ENCODE peak calls at places on chromosomes 5 and 9, in four cellular contexts. S is IMR-90, C is HL-60, D is NCI-H510A. Y is an unnamed sample.

GRCh38 chr9:136585531-136586120 is 39.8 kb upstream of the NOTCH1 start:
- DNase-seq in S (no peak), C (no peak), D (no peak), Y (no peak)

GRCh38 chr5:123066016-123066415 is 23.0 kb upstream of the PRDM6 start:
- DNase-seq in S (no peak), C (no peak), D (no peak), Y (no peak)

GRCh38 chr5:169071-169727 is 22.1 kb upstream of the LRRC14B start:
- DNase-seq in S (peak; percentile 83), C (no peak), D (no peak), Y (peak; percentile 93)

GRCh38 chr9:120480707-120481106 is 99.3 kb downstream of the CDK5RAP2 start:
- DNase-seq in S (no peak), C (no peak), D (no peak), Y (no peak)

GRCh38 chr5:154523704-154524103 is 45.7 kb upstream of the HAND1 start:
- DNase-seq in S (no peak), C (no peak), D (no peak), Y (peak; percentile 32)

GRCh38 chr5:128537999-128538248 is at the start of gene FBN2:
- DNase-seq in S (no peak), C (no peak), D (no peak), Y (no peak)

GRCh38 chr9:4932681-4933080 is 52.4 kb upstream of the JAK2 start:
- DNase-seq in S (no peak), C (no peak), D (no peak), Y (no peak)

GRCh38 chr9:6907772-6908381 is 150.1 kb downstream of the KDM4C start:
- DNase-seq in S (peak; percentile 55), C (peak; percentile 6), D (no peak), Y (peak; percentile 61)

GRCh38 chr5:6713274-6714181 is at the start of gene TENT4A:
- DNase-seq in S (no peak), C (peak; percentile 77), D (no peak), Y (no peak)

GRCh38 chr5:127968998-127969397 is 114.6 kb upstream of the SLC12A2 start:
- DNase-seq in S (no peak), C (no peak), D (no peak), Y (peak; percentile 29)

GRCh38 chr5:72065751-72066255 is 41.5 kb upstream of the MAP1B start:
- DNase-seq in S (peak; percentile 50), C (no peak), D (peak; percentile 55), Y (no peak)

GRCh38 chr5:87754009-87754757 is 341.5 kb upstream of the CCNH start:
- DNase-seq in S (no peak), C (no peak), D (no peak), Y (no peak)

GRCh38 chr9:2286825-2287455 is 271.8 kb downstream of the SMARCA2 start:
- DNase-seq in S (no peak), C (no peak), D (no peak), Y (no peak)

GRCh38 chr5:55903121-55903701 is 52.1 kb downstream of the IL31RA start:
- DNase-seq in S (peak; percentile 13), C (no peak), D (no peak), Y (peak; percentile 54)

GRCh38 chr5:103358305-103358996 is 99.9 kb downstream of the MACIR start:
- DNase-seq in S (no peak), C (no peak), D (no peak), Y (no peak)

GRCh38 chr9:1267141-1267570 is 217.0 kb downstream of the DMRT2 start:
- DNase-seq in S (no peak), C (no peak), D (no peak), Y (no peak)

GRCh38 chr9:115517335-115518075 is 399.5 kb upstream of the TNC start:
- DNase-seq in S (peak; percentile 90), C (no peak), D (no peak), Y (no peak)

GRCh38 chr5:94618029-94618492 is 343 bp downstream of the KIAA0825 start:
- DNase-seq in S (peak; percentile 57), C (no peak), D (no peak), Y (peak; percentile 76)

GRCh38 chr9:98897745-98898144 is 46.0 kb upstream of the COL15A1 start:
- DNase-seq in S (peak; percentile 72), C (no peak), D (no peak), Y (peak; percentile 85)

GRCh38 chr9:91486699-91487497 is 63.3 kb upstream of the NFIL3 start:
- DNase-seq in S (peak; percentile 68), C (no peak), D (no peak), Y (peak; percentile 82)

GRCh38 chr5:58490397-58491072 is 700 bp upstream of the GAPT start:
- DNase-seq in S (no peak), C (peak; percentile 35), D (no peak), Y (no peak)

GRCh38 chr9:105067895-105068580 is 140.1 kb upstream of the ABCA1 start:
- DNase-seq in S (peak; percentile 76), C (no peak), D (no peak), Y (peak; percentile 54)

GRCh38 chr9:85743290-85744128 is 1.8 kb upstream of the AGTPBP1 start:
- DNase-seq in S (peak; percentile 86), C (peak; percentile 77), D (peak; percentile 5), Y (peak; percentile 94)

GRCh38 chr5:146528232-146528631 is 12.2 kb upstream of the GPR151 start:
- DNase-seq in S (no peak), C (no peak), D (no peak), Y (peak; percentile 17)

GRCh38 chr9:114176601-114177295 is 21.4 kb downstream of the COL27A1 start:
- DNase-seq in S (no peak), C (no peak), D (no peak), Y (no peak)

GRCh38 chr5:112210430-112211005 is 208.6 kb downstream of the EPB41L4A start:
- DNase-seq in S (peak; percentile 17), C (no peak), D (no peak), Y (peak; percentile 66)

Y was measured in cardiac fibroblast.